ENCODE peak calls at places on chromosomes 11 and 22, in four cellular contexts. One of them, this sample, is unnamed.

GRCh38 chr11:69008774-69009440 is 4.1 kb downstream of the MRGPRF start:
- DNase-seq in activated gamma-delta T cell treated with anti-CD3 and anti-CD28 coated beads, Interleukin-2, amount 50 U/mL, for 16 hours: no peak
- DNase-seq in activated CD8-positive, alpha-beta T cell treated with anti-CD3 and anti-CD28 coated beads for 36 hours: no peak
- DNase-seq in amniotic stem cell: peak; percentile 98
- DNase-seq in this sample: no peak

GRCh38 chr22:47203554-47203991 is 441.1 kb downstream of the TBC1D22A start:
- DNase-seq in activated gamma-delta T cell treated with anti-CD3 and anti-CD28 coated beads, Interleukin-2, amount 50 U/mL, for 16 hours: no peak
- DNase-seq in activated CD8-positive, alpha-beta T cell treated with anti-CD3 and anti-CD28 coated beads for 36 hours: no peak
- DNase-seq in amniotic stem cell: no peak
- DNase-seq in this sample: no peak

GRCh38 chr22:19997561-19998231 is 18.9 kb downstream of the ARVCF start:
- DNase-seq in activated gamma-delta T cell treated with anti-CD3 and anti-CD28 coated beads, Interleukin-2, amount 50 U/mL, for 16 hours: no peak
- DNase-seq in activated CD8-positive, alpha-beta T cell treated with anti-CD3 and anti-CD28 coated beads for 36 hours: no peak
- DNase-seq in amniotic stem cell: no peak
- DNase-seq in this sample: no peak

GRCh38 chr22:23231471-23232093 is 51.3 kb downstream of the BCR start:
- DNase-seq in activated gamma-delta T cell treated with anti-CD3 and anti-CD28 coated beads, Interleukin-2, amount 50 U/mL, for 16 hours: no peak
- DNase-seq in activated CD8-positive, alpha-beta T cell treated with anti-CD3 and anti-CD28 coated beads for 36 hours: no peak
- DNase-seq in amniotic stem cell: no peak
- DNase-seq in this sample: no peak

GRCh38 chr22:48894064-48894671 is 933.5 kb downstream of the BRD1 start:
- DNase-seq in activated gamma-delta T cell treated with anti-CD3 and anti-CD28 coated beads, Interleukin-2, amount 50 U/mL, for 16 hours: no peak
- DNase-seq in activated CD8-positive, alpha-beta T cell treated with anti-CD3 and anti-CD28 coated beads for 36 hours: peak; percentile 16
- DNase-seq in amniotic stem cell: no peak
- DNase-seq in this sample: no peak

GRCh38 chr11:40306938-40307548 is 1152.4 kb downstream of the LRRC4C start:
- DNase-seq in activated gamma-delta T cell treated with anti-CD3 and anti-CD28 coated beads, Interleukin-2, amount 50 U/mL, for 16 hours: no peak
- DNase-seq in activated CD8-positive, alpha-beta T cell treated with anti-CD3 and anti-CD28 coated beads for 36 hours: no peak
- DNase-seq in amniotic stem cell: peak; percentile 30
- DNase-seq in this sample: no peak

GRCh38 chr11:46347637-46348311 is 511 bp downstream of the DGKZ start:
- DNase-seq in activated gamma-delta T cell treated with anti-CD3 and anti-CD28 coated beads, Interleukin-2, amount 50 U/mL, for 16 hours: no peak
- DNase-seq in activated CD8-positive, alpha-beta T cell treated with anti-CD3 and anti-CD28 coated beads for 36 hours: peak; percentile 39
- DNase-seq in amniotic stem cell: no peak
- DNase-seq in this sample: no peak

GRCh38 chr22:48417143-48418070 is 1410.3 kb downstream of the BRD1 start:
- DNase-seq in activated gamma-delta T cell treated with anti-CD3 and anti-CD28 coated beads, Interleukin-2, amount 50 U/mL, for 16 hours: no peak
- DNase-seq in activated CD8-positive, alpha-beta T cell treated with anti-CD3 and anti-CD28 coated beads for 36 hours: no peak
- DNase-seq in amniotic stem cell: no peak
- DNase-seq in this sample: no peak

GRCh38 chr11:102194983-102195382 is 84.7 kb downstream of the YAP1 start:
- DNase-seq in activated gamma-delta T cell treated with anti-CD3 and anti-CD28 coated beads, Interleukin-2, amount 50 U/mL, for 16 hours: no peak
- DNase-seq in activated CD8-positive, alpha-beta T cell treated with anti-CD3 and anti-CD28 coated beads for 36 hours: no peak
- DNase-seq in amniotic stem cell: no peak
- DNase-seq in this sample: no peak

GRCh38 chr11:119471329-119471728 is 48.4 kb upstream of the THY1 start:
- DNase-seq in activated gamma-delta T cell treated with anti-CD3 and anti-CD28 coated beads, Interleukin-2, amount 50 U/mL, for 16 hours: no peak
- DNase-seq in activated CD8-positive, alpha-beta T cell treated with anti-CD3 and anti-CD28 coated beads for 36 hours: no peak
- DNase-seq in amniotic stem cell: no peak
- DNase-seq in this sample: no peak

GRCh38 chr11:116893437-116893836 is 56.0 kb upstream of the APOA1 start:
- DNase-seq in activated gamma-delta T cell treated with anti-CD3 and anti-CD28 coated beads, Interleukin-2, amount 50 U/mL, for 16 hours: no peak
- DNase-seq in activated CD8-positive, alpha-beta T cell treated with anti-CD3 and anti-CD28 coated beads for 36 hours: no peak
- DNase-seq in amniotic stem cell: no peak
- DNase-seq in this sample: no peak

GRCh38 chr11:71371674-71372069 is 76.5 kb downstream of the DHCR7 start:
- DNase-seq in activated gamma-delta T cell treated with anti-CD3 and anti-CD28 coated beads, Interleukin-2, amount 50 U/mL, for 16 hours: no peak
- DNase-seq in activated CD8-positive, alpha-beta T cell treated with anti-CD3 and anti-CD28 coated beads for 36 hours: no peak
- DNase-seq in amniotic stem cell: no peak
- DNase-seq in this sample: no peak

GRCh38 chr22:49268924-49269323 is 558.7 kb downstream of the BRD1 start:
- DNase-seq in activated gamma-delta T cell treated with anti-CD3 and anti-CD28 coated beads, Interleukin-2, amount 50 U/mL, for 16 hours: no peak
- DNase-seq in activated CD8-positive, alpha-beta T cell treated with anti-CD3 and anti-CD28 coated beads for 36 hours: no peak
- DNase-seq in amniotic stem cell: no peak
- DNase-seq in this sample: no peak

GRCh38 chr11:134561348-134561720 is 149.3 kb upstream of the B3GAT1 start:
- DNase-seq in activated gamma-delta T cell treated with anti-CD3 and anti-CD28 coated beads, Interleukin-2, amount 50 U/mL, for 16 hours: no peak
- DNase-seq in activated CD8-positive, alpha-beta T cell treated with anti-CD3 and anti-CD28 coated beads for 36 hours: no peak
- DNase-seq in amniotic stem cell: no peak
- DNase-seq in this sample: no peak

GRCh38 chr11:47500121-47500520 is 51.2 kb upstream of the RAPSN start:
- DNase-seq in activated gamma-delta T cell treated with anti-CD3 and anti-CD28 coated beads, Interleukin-2, amount 50 U/mL, for 16 hours: no peak
- DNase-seq in activated CD8-positive, alpha-beta T cell treated with anti-CD3 and anti-CD28 coated beads for 36 hours: no peak
- DNase-seq in amniotic stem cell: no peak
- DNase-seq in this sample: no peak

GRCh38 chr11:14288189-14288935 is 70.6 kb downstream of the RRAS2 start:
- DNase-seq in activated gamma-delta T cell treated with anti-CD3 and anti-CD28 coated beads, Interleukin-2, amount 50 U/mL, for 16 hours: no peak
- DNase-seq in activated CD8-positive, alpha-beta T cell treated with anti-CD3 and anti-CD28 coated beads for 36 hours: no peak
- DNase-seq in amniotic stem cell: peak; percentile 71
- DNase-seq in this sample: no peak

GRCh38 chr22:42644422-42645340 is 4.3 kb upstream of the ATP5MGL start:
- DNase-seq in activated gamma-delta T cell treated with anti-CD3 and anti-CD28 coated beads, Interleukin-2, amount 50 U/mL, for 16 hours: no peak
- DNase-seq in activated CD8-positive, alpha-beta T cell treated with anti-CD3 and anti-CD28 coated beads for 36 hours: no peak
- DNase-seq in amniotic stem cell: no peak
- DNase-seq in this sample: no peak

GRCh38 chr11:119712459-119713360 is 16.3 kb downstream of the NECTIN1 start:
- DNase-seq in activated gamma-delta T cell treated with anti-CD3 and anti-CD28 coated beads, Interleukin-2, amount 50 U/mL, for 16 hours: no peak
- DNase-seq in activated CD8-positive, alpha-beta T cell treated with anti-CD3 and anti-CD28 coated beads for 36 hours: no peak
- DNase-seq in amniotic stem cell: no peak
- DNase-seq in this sample: no peak

GRCh38 chr11:119863811-119864601 is 135.0 kb upstream of the NECTIN1 start:
- DNase-seq in activated gamma-delta T cell treated with anti-CD3 and anti-CD28 coated beads, Interleukin-2, amount 50 U/mL, for 16 hours: no peak
- DNase-seq in activated CD8-positive, alpha-beta T cell treated with anti-CD3 and anti-CD28 coated beads for 36 hours: no peak
- DNase-seq in amniotic stem cell: no peak
- DNase-seq in this sample: no peak

GRCh38 chr22:29879738-29880137 is 3.2 kb upstream of the MTMR3 start:
- DNase-seq in activated gamma-delta T cell treated with anti-CD3 and anti-CD28 coated beads, Interleukin-2, amount 50 U/mL, for 16 hours: no peak
- DNase-seq in activated CD8-positive, alpha-beta T cell treated with anti-CD3 and anti-CD28 coated beads for 36 hours: peak; percentile 44
- DNase-seq in amniotic stem cell: no peak
- DNase-seq in this sample: no peak

GRCh38 chr11:133928628-133929059 is 28.1 kb downstream of the IGSF9B start:
- DNase-seq in activated gamma-delta T cell treated with anti-CD3 and anti-CD28 coated beads, Interleukin-2, amount 50 U/mL, for 16 hours: no peak
- DNase-seq in activated CD8-positive, alpha-beta T cell treated with anti-CD3 and anti-CD28 coated beads for 36 hours: peak; percentile 89
- DNase-seq in amniotic stem cell: no peak
- DNase-seq in this sample: no peak

GRCh38 chr11:80414766-80415165 is 973.9 kb upstream of the TENM4 start:
- DNase-seq in activated gamma-delta T cell treated with anti-CD3 and anti-CD28 coated beads, Interleukin-2, amount 50 U/mL, for 16 hours: no peak
- DNase-seq in activated CD8-positive, alpha-beta T cell treated with anti-CD3 and anti-CD28 coated beads for 36 hours: no peak
- DNase-seq in amniotic stem cell: no peak
- DNase-seq in this sample: no peak

GRCh38 chr22:35950262-35950661 is 78.4 kb downstream of the RBFOX2 start:
- DNase-seq in activated gamma-delta T cell treated with anti-CD3 and anti-CD28 coated beads, Interleukin-2, amount 50 U/mL, for 16 hours: no peak
- DNase-seq in activated CD8-positive, alpha-beta T cell treated with anti-CD3 and anti-CD28 coated beads for 36 hours: no peak
- DNase-seq in amniotic stem cell: no peak
- DNase-seq in this sample: no peak

GRCh38 chr22:37242395-37242918 is 1.6 kb downstream of the RAC2 start:
- DNase-seq in activated gamma-delta T cell treated with anti-CD3 and anti-CD28 coated beads, Interleukin-2, amount 50 U/mL, for 16 hours: peak; percentile 88
- DNase-seq in activated CD8-positive, alpha-beta T cell treated with anti-CD3 and anti-CD28 coated beads for 36 hours: peak; percentile 98
- DNase-seq in amniotic stem cell: no peak
- DNase-seq in this sample: peak; percentile 93

GRCh38 chr22:19765477-19766234 is 5.1 kb downstream of the TBX1 start:
- DNase-seq in activated gamma-delta T cell treated with anti-CD3 and anti-CD28 coated beads, Interleukin-2, amount 50 U/mL, for 16 hours: no peak
- DNase-seq in activated CD8-positive, alpha-beta T cell treated with anti-CD3 and anti-CD28 coated beads for 36 hours: no peak
- DNase-seq in amniotic stem cell: no peak
- DNase-seq in this sample: no peak

GRCh38 chr11:44651535-44652130 is 75.1 kb upstream of the TSPAN18 start:
- DNase-seq in activated gamma-delta T cell treated with anti-CD3 and anti-CD28 coated beads, Interleukin-2, amount 50 U/mL, for 16 hours: no peak
- DNase-seq in activated CD8-positive, alpha-beta T cell treated with anti-CD3 and anti-CD28 coated beads for 36 hours: no peak
- DNase-seq in amniotic stem cell: no peak
- DNase-seq in this sample: no peak

GRCh38 chr22:46933526-46933925 is 171.1 kb downstream of the TBC1D22A start:
- DNase-seq in activated gamma-delta T cell treated with anti-CD3 and anti-CD28 coated beads, Interleukin-2, amount 50 U/mL, for 16 hours: no peak
- DNase-seq in activated CD8-positive, alpha-beta T cell treated with anti-CD3 and anti-CD28 coated beads for 36 hours: no peak
- DNase-seq in amniotic stem cell: no peak
- DNase-seq in this sample: no peak

GRCh38 chr11:47332791-47333525 is 19.5 kb downstream of the MYBPC3 start:
- DNase-seq in activated gamma-delta T cell treated with anti-CD3 and anti-CD28 coated beads, Interleukin-2, amount 50 U/mL, for 16 hours: no peak
- DNase-seq in activated CD8-positive, alpha-beta T cell treated with anti-CD3 and anti-CD28 coated beads for 36 hours: no peak
- DNase-seq in amniotic stem cell: no peak
- DNase-seq in this sample: no peak

GRCh38 chr11:134418119-134418840 is 6.2 kb upstream of the B3GAT1 start:
- DNase-seq in activated gamma-delta T cell treated with anti-CD3 and anti-CD28 coated beads, Interleukin-2, amount 50 U/mL, for 16 hours: no peak
- DNase-seq in activated CD8-positive, alpha-beta T cell treated with anti-CD3 and anti-CD28 coated beads for 36 hours: no peak
- DNase-seq in amniotic stem cell: no peak
- DNase-seq in this sample: no peak

GRCh38 chr22:19079691-19080090 is 42.5 kb downstream of the DGCR2 start:
- DNase-seq in activated gamma-delta T cell treated with anti-CD3 and anti-CD28 coated beads, Interleukin-2, amount 50 U/mL, for 16 hours: no peak
- DNase-seq in activated CD8-positive, alpha-beta T cell treated with anti-CD3 and anti-CD28 coated beads for 36 hours: no peak
- DNase-seq in amniotic stem cell: no peak
- DNase-seq in this sample: no peak

GRCh38 chr11:2271077-2271326 is 614 bp upstream of the ASCL2 start:
- DNase-seq in activated gamma-delta T cell treated with anti-CD3 and anti-CD28 coated beads, Interleukin-2, amount 50 U/mL, for 16 hours: no peak
- DNase-seq in activated CD8-positive, alpha-beta T cell treated with anti-CD3 and anti-CD28 coated beads for 36 hours: peak; percentile 48
- DNase-seq in amniotic stem cell: no peak
- DNase-seq in this sample: no peak

GRCh38 chr11:69748637-69749036 is 26.5 kb downstream of the FGF4 start:
- DNase-seq in activated gamma-delta T cell treated with anti-CD3 and anti-CD28 coated beads, Interleukin-2, amount 50 U/mL, for 16 hours: no peak
- DNase-seq in activated CD8-positive, alpha-beta T cell treated with anti-CD3 and anti-CD28 coated beads for 36 hours: no peak
- DNase-seq in amniotic stem cell: no peak
- DNase-seq in this sample: no peak

GRCh38 chr11:106821291-106821690 is 197.0 kb downstream of the GUCY1A2 start:
- DNase-seq in activated gamma-delta T cell treated with anti-CD3 and anti-CD28 coated beads, Interleukin-2, amount 50 U/mL, for 16 hours: no peak
- DNase-seq in activated CD8-positive, alpha-beta T cell treated with anti-CD3 and anti-CD28 coated beads for 36 hours: no peak
- DNase-seq in amniotic stem cell: no peak
- DNase-seq in this sample: no peak

GRCh38 chr11:8006349-8006977 is 19.3 kb downstream of the EIF3F start:
- DNase-seq in activated gamma-delta T cell treated with anti-CD3 and anti-CD28 coated beads, Interleukin-2, amount 50 U/mL, for 16 hours: no peak
- DNase-seq in activated CD8-positive, alpha-beta T cell treated with anti-CD3 and anti-CD28 coated beads for 36 hours: peak; percentile 58
- DNase-seq in amniotic stem cell: peak; percentile 62
- DNase-seq in this sample: no peak

GRCh38 chr11:17026487-17027082 is 12.4 kb upstream of the PLEKHA7 start:
- DNase-seq in activated gamma-delta T cell treated with anti-CD3 and anti-CD28 coated beads, Interleukin-2, amount 50 U/mL, for 16 hours: no peak
- DNase-seq in activated CD8-positive, alpha-beta T cell treated with anti-CD3 and anti-CD28 coated beads for 36 hours: no peak
- DNase-seq in amniotic stem cell: no peak
- DNase-seq in this sample: no peak

GRCh38 chr11:122758974-122759373 is 79.3 kb upstream of the CRTAM start:
- DNase-seq in activated gamma-delta T cell treated with anti-CD3 and anti-CD28 coated beads, Interleukin-2, amount 50 U/mL, for 16 hours: no peak
- DNase-seq in activated CD8-positive, alpha-beta T cell treated with anti-CD3 and anti-CD28 coated beads for 36 hours: peak; percentile 46
- DNase-seq in amniotic stem cell: no peak
- DNase-seq in this sample: no peak

GRCh38 chr11:10455637-10456487 is 798 bp downstream of the AMPD3 start:
- DNase-seq in activated gamma-delta T cell treated with anti-CD3 and anti-CD28 coated beads, Interleukin-2, amount 50 U/mL, for 16 hours: peak; percentile 59
- DNase-seq in activated CD8-positive, alpha-beta T cell treated with anti-CD3 and anti-CD28 coated beads for 36 hours: peak; percentile 89
- DNase-seq in amniotic stem cell: peak; percentile 69
- DNase-seq in this sample: peak; percentile 59